ENCODE peak calls at places on chromosome 5, in four cellular contexts. K is GM12878, E is HepG2, U is K562. W is an unnamed sample.

GRCh38 chr5:126354012-126354856 is 69.0 kb upstream of the GRAMD2B start:
- DNase-seq in K (peak), E (peak), U (no peak), W (peak)

GRCh38 chr5:142869883-142870282 is 99.7 kb downstream of the ARHGAP26 start:
- DNase-seq in E (no peak), U (no peak), K (no peak), W (no peak)

GRCh38 chr5:135437796-135438560 is 9.2 kb downstream of the DCANP1 start:
- DNase-seq in U (no peak), E (peak), K (no peak), W (no peak)

GRCh38 chr5:115351356-115352195 is 55.1 kb upstream of the CCDC112 start:
- DNase-seq in E (no peak), U (no peak), K (no peak), W (no peak)

GRCh38 chr5:32274548-32275420 is 38.0 kb downstream of the MTMR12 start:
- DNase-seq in U (no peak), K (no peak), E (no peak), W (no peak)

GRCh38 chr5:87650284-87650683 is 237.6 kb upstream of the CCNH start:
- DNase-seq in E (no peak), K (no peak), U (no peak), W (no peak)

GRCh38 chr5:145225529-145225928 is 609.6 kb downstream of the PRELID2 start:
- DNase-seq in U (no peak), E (no peak), K (no peak), W (no peak)

GRCh38 chr5:123518111-123518510 is 6.1 kb downstream of the CSNK1G3 start:
- DNase-seq in K (no peak), U (no peak), E (no peak), W (no peak)

GRCh38 chr5:15368835-15369234 is 131.1 kb upstream of the FBXL7 start:
- DNase-seq in K (no peak), E (no peak), U (no peak), W (no peak)

GRCh38 chr5:101977729-101978345 is 318.2 kb downstream of the SLCO4C1 start:
- DNase-seq in E (peak), U (peak), K (peak), W (peak)

GRCh38 chr5:2914991-2915484 is 163.6 kb upstream of the IRX2 start:
- DNase-seq in K (no peak), U (no peak), E (no peak), W (no peak)

GRCh38 chr5:9239071-9239470 is 306.8 kb downstream of the SEMA5A start:
- DNase-seq in U (no peak), K (no peak), E (no peak), W (no peak)

GRCh38 chr5:43649256-43649655 is 46.3 kb downstream of the NNT start:
- DNase-seq in U (no peak), E (no peak), K (no peak), W (no peak)

GRCh38 chr5:116573279-116573616 is 1.4 kb downstream of the SEMA6A start:
- DNase-seq in K (no peak), U (no peak), E (no peak), W (peak)

GRCh38 chr5:175680020-175680419 is 22.1 kb downstream of the HRH2 start:
- DNase-seq in K (no peak), E (no peak), U (no peak), W (no peak)

GRCh38 chr5:108003178-108003577 is 332.4 kb upstream of the EFNA5 start:
- DNase-seq in K (peak), E (no peak), U (no peak), W (no peak)

GRCh38 chr5:56532411-56532935 is 282.9 kb upstream of the MAP3K1 start:
- DNase-seq in E (no peak), K (no peak), U (no peak), W (no peak)

GRCh38 chr5:179749857-179750508 is 17.4 kb downstream of the MAML1 start:
- DNase-seq in K (no peak), U (no peak), E (no peak), W (no peak)

GRCh38 chr5:2753452-2754409 is 2.3 kb upstream of the IRX2 start:
- DNase-seq in E (no peak), U (no peak), K (no peak), W (no peak)

GRCh38 chr5:158978061-158978745 is 121.5 kb downstream of the EBF1 start:
- DNase-seq in U (no peak), E (no peak), K (no peak), W (no peak)

GRCh38 chr5:87195104-87195581 is 72.5 kb upstream of the RASA1 start:
- DNase-seq in U (no peak), E (no peak), K (peak), W (no peak)

GRCh38 chr5:50744761-50745160 is 78.3 kb downstream of the PARP8 start:
- DNase-seq in K (peak), U (no peak), E (no peak), W (no peak)

GRCh38 chr5:35803221-35803651 is 53.5 kb upstream of the IL7R start:
- DNase-seq in E (no peak), K (no peak), U (no peak), W (no peak)

GRCh38 chr5:21152611-21153010 is 1164.6 kb upstream of the CDH18 start:
- DNase-seq in K (no peak), U (no peak), E (no peak), W (no peak)

GRCh38 chr5:2762744-2763532 is 11.5 kb upstream of the IRX2 start:
- DNase-seq in K (no peak), U (no peak), E (no peak), W (no peak)

GRCh38 chr5:4737868-4738267 is 402.3 kb upstream of the ADAMTS16 start:
- DNase-seq in U (no peak), E (no peak), K (no peak), W (no peak)

GRCh38 chr5:88172847-88173758 is 95.5 kb downstream of the TMEM161B start:
- DNase-seq in K (no peak), E (peak), U (no peak), W (no peak)

GRCh38 chr5:72470817-72471216 is 36.4 kb downstream of the ZNF366 start:
- DNase-seq in E (no peak), K (no peak), U (no peak), W (no peak)

GRCh38 chr5:112758676-112759075 is 21.0 kb downstream of the APC start:
- DNase-seq in K (no peak), E (no peak), U (no peak), W (no peak)

GRCh38 chr5:3456121-3456681 is 139.4 kb upstream of the IRX1 start:
- DNase-seq in U (no peak), K (no peak), E (no peak), W (no peak)

GRCh38 chr5:165559645-165560044 is 2054.2 kb downstream of the MAT2B start:
- DNase-seq in E (no peak), U (no peak), K (no peak), W (no peak)

GRCh38 chr5:57858905-57859304 is 376.3 kb upstream of the ACTBL2 start:
- DNase-seq in E (no peak), U (no peak), K (no peak), W (no peak)
- TF ChIP-seq FOXM1 in E (no peak), U (no peak), K (no peak), W (no peak)

GRCh38 chr5:1405121-1405520 is 40.1 kb downstream of the SLC6A3 start:
- DNase-seq in U (no peak), K (no peak), E (no peak), W (no peak)

GRCh38 chr5:1409386-1410110 is 35.7 kb downstream of the SLC6A3 start:
- DNase-seq in K (no peak), E (no peak), U (peak), W (peak)

GRCh38 chr5:1404062-1404461 is 41.2 kb downstream of the SLC6A3 start:
- DNase-seq in U (peak), E (no peak), K (no peak), W (no peak)

GRCh38 chr5:1405539-1406530 is 39.4 kb downstream of the SLC6A3 start:
- DNase-seq in U (no peak), K (no peak), E (no peak), W (no peak)

DNA sequence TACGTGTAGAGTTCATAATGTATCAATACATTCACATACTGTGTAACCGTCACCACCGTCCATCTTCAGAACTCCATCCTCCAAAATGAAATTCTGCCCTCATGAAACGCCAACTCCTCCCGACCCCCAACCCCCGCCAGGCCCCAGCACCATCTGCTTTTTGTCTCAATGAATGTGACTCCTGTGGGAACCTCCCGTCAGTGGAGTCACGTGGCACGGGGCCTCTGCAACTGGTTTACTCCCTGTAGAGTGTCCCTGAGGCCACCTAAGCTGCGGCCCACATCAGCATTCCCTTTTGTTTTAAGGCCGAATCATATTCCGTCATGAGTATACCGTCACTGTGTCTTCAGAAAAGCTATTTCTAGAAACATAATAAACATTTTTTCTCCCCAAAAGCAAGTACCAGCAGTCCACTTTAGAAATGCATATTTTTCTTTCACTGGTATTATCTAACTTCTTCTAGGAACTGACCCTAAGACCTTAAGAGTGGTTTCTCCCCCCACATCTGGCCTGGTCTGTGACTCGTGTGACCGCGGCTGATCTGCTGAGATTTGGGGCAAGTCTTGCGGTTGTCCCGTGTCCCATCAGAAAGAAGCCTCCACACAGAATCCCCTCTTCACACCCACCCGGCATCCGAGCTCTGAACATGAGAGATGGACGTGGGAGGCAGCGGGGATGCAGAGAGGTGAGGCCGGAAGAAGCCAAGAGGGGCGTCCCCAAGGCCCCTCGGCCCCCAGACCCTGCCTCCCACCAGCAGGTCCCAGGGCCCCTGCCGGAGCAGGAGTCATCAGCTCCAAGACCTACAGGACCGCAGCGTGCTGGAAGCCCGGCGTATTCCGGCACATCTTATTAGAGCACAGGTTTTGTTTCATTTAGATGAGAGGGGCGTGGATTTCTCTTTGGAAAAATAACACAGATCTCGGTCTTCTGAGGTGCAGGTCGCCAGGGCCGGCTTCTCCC is 38.3 kb downstream of the SLC6A3 start:
- DNase-seq in E (no peak), K (no peak), U (no peak), W (no peak)
- TF ChIP-seq FOXK2 in E (no peak), K (no peak), U (no peak), W (no peak)

GRCh38 chr5:169712428-169712827 is 75.4 kb downstream of the DOCK2 start:
- DNase-seq in U (no peak), E (no peak), K (no peak), W (no peak)

GRCh38 chr5:169719360-169720314 is 82.6 kb downstream of the DOCK2 start:
- DNase-seq in U (no peak), K (peak), E (no peak), W (no peak)

GRCh38 chr5:169716287-169716686 is 79.2 kb downstream of the DOCK2 start:
- DNase-seq in E (no peak), U (no peak), K (no peak), W (no peak)

GRCh38 chr5:169721771-169722170 is 84.7 kb downstream of the DOCK2 start:
- DNase-seq in K (no peak), E (no peak), U (no peak), W (no peak)

DNA sequence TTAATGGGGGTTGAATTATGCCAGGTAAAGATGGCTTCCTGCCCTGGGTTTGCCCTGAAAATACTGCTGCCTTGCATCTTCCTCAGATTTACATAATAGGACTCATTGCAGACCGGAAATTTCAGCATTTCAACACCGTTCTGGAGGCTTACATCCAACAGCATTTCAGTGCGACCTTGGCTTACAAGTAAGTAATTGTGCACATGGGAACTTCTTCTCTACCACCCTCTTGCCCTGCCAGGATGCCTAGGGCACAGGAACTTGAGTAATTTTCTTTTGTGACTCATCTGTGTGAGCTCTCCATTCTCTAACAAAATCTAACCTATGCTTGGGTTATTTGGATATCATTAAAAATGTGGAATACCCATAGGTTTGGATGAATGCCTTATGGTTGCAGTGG is 80.2 kb downstream of the DOCK2 start:
- DNase-seq in K (no peak), E (no peak), U (no peak), W (no peak)
- TF ChIP-seq SP1 in K (no peak), E (no peak), U (no peak), W (no peak)

GRCh38 chr5:69504036-69504435 is 11.4 kb downstream of the OCLN start:
- DNase-seq in U (no peak), E (no peak), K (no peak), W (no peak)

GRCh38 chr5:69503144-69503488 is 10.5 kb downstream of the OCLN start:
- DNase-seq in U (no peak), K (no peak), E (no peak), W (no peak)

GRCh38 chr5:69505306-69505705 is 12.7 kb downstream of the OCLN start:
- DNase-seq in U (no peak), K (no peak), E (no peak), W (no peak)

GRCh38 chr5:69498384-69498783 is 5.8 kb downstream of the OCLN start:
- DNase-seq in U (no peak), K (no peak), E (no peak), W (no peak)

DNA sequence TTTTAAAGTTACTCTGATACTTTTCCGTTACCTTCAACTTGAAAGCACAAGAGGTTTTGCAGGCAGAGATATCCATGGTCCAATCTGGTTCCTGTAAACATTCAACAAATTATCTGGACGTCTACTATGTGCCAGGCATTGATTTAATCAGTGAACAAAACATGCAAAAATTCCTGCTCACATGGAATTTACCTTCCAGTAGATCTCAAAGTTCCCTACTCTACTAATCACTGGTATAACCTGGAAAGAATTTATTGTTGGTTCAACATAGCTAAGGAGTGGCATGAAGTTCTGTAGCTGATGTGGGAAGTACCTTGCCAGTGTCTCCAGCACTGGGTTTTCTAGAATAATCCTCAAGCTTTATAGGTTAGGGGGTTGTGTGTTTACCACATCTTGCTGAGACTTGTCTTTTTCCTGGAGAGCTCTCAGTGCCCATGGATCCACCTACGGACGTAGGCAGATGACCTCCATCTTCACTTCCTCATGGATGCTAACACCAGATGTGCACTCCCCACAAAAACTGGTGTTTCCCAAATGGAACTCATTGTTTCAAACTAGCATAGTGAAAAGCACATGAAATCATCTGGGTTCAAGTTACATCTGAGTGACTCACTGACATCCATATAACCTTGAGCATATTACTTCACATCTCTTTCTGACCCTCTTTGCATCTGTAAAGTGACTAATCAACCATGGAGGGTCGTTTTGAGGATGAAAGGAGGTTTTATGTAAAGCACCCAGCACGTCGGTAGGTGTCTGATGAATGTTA is 10.0 kb downstream of the OCLN start:
- DNase-seq in K (no peak), E (peak), U (no peak), W (no peak)
- TF ChIP-seq FOXM1 in K (no peak), E (no peak), U (no peak), W (no peak)

GRCh38 chr5:6319116-6319515 is 59.2 kb downstream of the MED10 start:
- DNase-seq in E (no peak), U (no peak), K (no peak), W (no peak)
- TF ChIP-seq FOXK2 in E (no peak), U (no peak), K (no peak), W (no peak)

DNA sequence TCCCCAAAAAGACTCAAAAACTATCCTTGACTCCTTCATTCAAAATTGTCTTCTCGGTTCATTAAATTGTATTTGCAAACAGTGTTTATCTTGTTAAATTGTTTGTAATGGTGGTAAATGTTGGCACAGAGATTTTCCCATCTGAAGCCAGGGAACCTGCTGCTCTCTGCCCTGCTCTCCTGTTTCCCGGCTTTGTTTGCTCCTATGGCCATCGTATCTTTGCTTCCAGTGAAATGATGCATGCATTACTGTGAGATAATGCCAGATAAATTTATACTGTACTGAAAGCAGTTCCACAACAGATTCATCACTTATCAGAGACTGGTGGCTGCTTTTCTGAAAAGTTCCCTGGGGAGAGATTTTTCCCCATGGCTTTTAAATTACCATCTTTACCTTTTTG is 81.4 kb downstream of the CD180 start:
- DNase-seq in U (no peak), E (no peak), K (no peak), W (no peak)
- TF ChIP-seq SP1 in U (no peak), E (no peak), K (no peak), W (no peak)